ENCODE peak calls at places on chromosomes 16 and 17, in seven cellular contexts. One of them, this sample, is unnamed.

GRCh38 chr17:77242118-77242800 is 101.5 kb downstream of the SEC14L1 start:
- DNase-seq in esophagus squamous epithelium: no peak
- DNase-seq in prostate gland: no peak
- DNase-seq in heart left ventricle: no peak
- DNase-seq in body of pancreas: peak
- DNase-seq in uterus: no peak
- DNase-seq in A549: no peak
- DNase-seq in this sample: no peak

GRCh38 chr17:53012364-53012763 is 810.4 kb upstream of the KIF2B start:
- DNase-seq in prostate gland: no peak
- DNase-seq in body of pancreas: no peak
- DNase-seq in A549: no peak
- DNase-seq in heart left ventricle: no peak
- DNase-seq in esophagus squamous epithelium: no peak
- DNase-seq in uterus: no peak
- DNase-seq in this sample: no peak

GRCh38 chr16:13684819-13685218 is 235.1 kb upstream of the ERCC4 start:
- DNase-seq in body of pancreas: no peak
- DNase-seq in A549: no peak
- DNase-seq in heart left ventricle: no peak
- DNase-seq in prostate gland: no peak
- DNase-seq in uterus: no peak
- DNase-seq in esophagus squamous epithelium: no peak
- DNase-seq in this sample: no peak

GRCh38 chr16:9195301-9195700 is 103.9 kb downstream of the HAPSTR1 start:
- DNase-seq in body of pancreas: no peak
- DNase-seq in esophagus squamous epithelium: no peak
- DNase-seq in uterus: no peak
- DNase-seq in heart left ventricle: no peak
- DNase-seq in A549: no peak
- DNase-seq in prostate gland: no peak
- DNase-seq in this sample: no peak

GRCh38 chr17:79865351-79866210 is 26.3 kb upstream of the CBX4 start:
- DNase-seq in prostate gland: no peak
- DNase-seq in body of pancreas: no peak
- DNase-seq in A549: no peak
- DNase-seq in heart left ventricle: no peak
- DNase-seq in esophagus squamous epithelium: no peak
- DNase-seq in uterus: no peak
- DNase-seq in this sample: no peak

GRCh38 chr16:69150146-69150865 is 17.9 kb downstream of the UTP4 start:
- DNase-seq in esophagus squamous epithelium: no peak
- DNase-seq in prostate gland: peak
- DNase-seq in heart left ventricle: no peak
- DNase-seq in body of pancreas: peak
- DNase-seq in uterus: peak
- DNase-seq in A549: peak
- DNase-seq in this sample: peak

GRCh38 chr16:54938351-54939346 is 8.0 kb downstream of the IRX5 start:
- DNase-seq in esophagus squamous epithelium: no peak
- DNase-seq in uterus: no peak
- DNase-seq in body of pancreas: no peak
- DNase-seq in heart left ventricle: peak
- DNase-seq in prostate gland: peak
- DNase-seq in A549: no peak
- DNase-seq in this sample: no peak

GRCh38 chr17:60077672-60078519 is 825 bp downstream of the HEATR6 start:
- DNase-seq in body of pancreas: no peak
- DNase-seq in esophagus squamous epithelium: no peak
- DNase-seq in uterus: no peak
- DNase-seq in A549: no peak
- DNase-seq in prostate gland: no peak
- DNase-seq in heart left ventricle: no peak
- DNase-seq in this sample: no peak

GRCh38 chr16:31467151-31467550 is 4.8 kb upstream of the TGFB1I1 start:
- DNase-seq in prostate gland: no peak
- DNase-seq in A549: no peak
- DNase-seq in body of pancreas: no peak
- DNase-seq in uterus: no peak
- DNase-seq in esophagus squamous epithelium: no peak
- DNase-seq in heart left ventricle: no peak
- DNase-seq in this sample: no peak

GRCh38 chr16:78485188-78485898 is 385.9 kb downstream of the WWOX start:
- DNase-seq in esophagus squamous epithelium: no peak
- DNase-seq in heart left ventricle: no peak
- DNase-seq in body of pancreas: no peak
- DNase-seq in prostate gland: no peak
- DNase-seq in uterus: no peak
- DNase-seq in A549: no peak
- DNase-seq in this sample: no peak

GRCh38 chr16:51759329-51759728 is 608.3 kb upstream of the SALL1 start:
- DNase-seq in uterus: no peak
- DNase-seq in heart left ventricle: no peak
- DNase-seq in prostate gland: no peak
- DNase-seq in esophagus squamous epithelium: no peak
- DNase-seq in A549: no peak
- DNase-seq in body of pancreas: no peak
- DNase-seq in this sample: no peak

GRCh38 chr16:51759999-51760398 is 608.9 kb upstream of the SALL1 start:
- DNase-seq in uterus: no peak
- DNase-seq in esophagus squamous epithelium: no peak
- DNase-seq in prostate gland: no peak
- DNase-seq in body of pancreas: no peak
- DNase-seq in heart left ventricle: no peak
- DNase-seq in A549: no peak
- DNase-seq in this sample: no peak

GRCh38 chr16:51757921-51758479 is 606.9 kb upstream of the SALL1 start:
- DNase-seq in esophagus squamous epithelium: no peak
- DNase-seq in uterus: no peak
- DNase-seq in body of pancreas: no peak
- DNase-seq in A549: no peak
- DNase-seq in heart left ventricle: no peak
- DNase-seq in prostate gland: no peak
- DNase-seq in this sample: no peak

GRCh38 chr16:51763072-51763658 is 612.1 kb upstream of the SALL1 start:
- DNase-seq in uterus: no peak
- DNase-seq in heart left ventricle: no peak
- DNase-seq in esophagus squamous epithelium: no peak
- DNase-seq in prostate gland: no peak
- DNase-seq in body of pancreas: no peak
- DNase-seq in A549: no peak
- DNase-seq in this sample: no peak

DNA sequence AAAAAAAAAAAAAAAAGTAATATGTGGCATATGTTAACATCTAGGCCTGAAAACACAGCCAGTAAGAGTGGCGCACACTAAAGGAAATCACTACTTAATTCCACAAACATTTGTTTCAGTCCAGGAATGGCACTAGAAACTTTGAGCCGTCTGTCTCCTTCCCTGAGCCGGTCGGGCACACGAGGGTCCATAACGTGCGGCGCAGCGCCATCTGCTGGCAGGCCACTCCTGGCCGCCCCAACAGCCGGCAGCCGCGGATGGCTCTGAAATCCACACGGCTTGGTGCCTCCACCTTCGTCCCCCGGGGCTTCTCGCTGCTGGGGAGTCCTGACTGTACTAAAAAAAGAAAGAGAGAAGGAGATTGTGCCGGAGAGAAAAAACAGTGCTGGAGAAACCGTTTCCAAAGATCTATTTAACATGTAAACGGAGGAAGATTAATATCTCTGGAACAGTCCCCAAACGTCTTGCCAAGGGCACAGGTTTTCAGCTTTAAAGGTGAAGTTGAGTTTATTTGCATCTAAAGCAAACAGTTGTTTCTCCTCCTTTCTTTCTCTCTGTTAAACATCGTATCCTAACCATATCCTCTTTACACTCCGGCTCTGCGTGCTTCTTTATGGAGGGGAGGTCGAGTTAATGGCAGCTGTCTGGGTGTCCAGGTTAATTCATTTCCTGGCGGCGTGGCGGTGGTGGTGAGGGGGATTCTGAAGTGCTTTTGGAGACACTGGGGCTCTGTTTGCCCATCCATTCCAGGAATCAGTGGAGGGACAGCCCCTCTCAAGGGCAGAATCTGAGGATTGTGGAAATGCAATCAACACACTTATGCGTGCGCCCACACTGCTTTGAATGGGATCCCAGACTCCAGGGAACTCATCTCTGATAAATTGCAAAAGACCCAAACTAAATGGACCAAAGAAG is 611.3 kb upstream of the SALL1 start:
- DNase-seq in heart left ventricle: peak
- DNase-seq in body of pancreas: peak
- DNase-seq in esophagus squamous epithelium: no peak
- DNase-seq in prostate gland: peak
- DNase-seq in uterus: peak
- DNase-seq in A549: peak
- DNase-seq in this sample: peak
- TF ChIP-seq CTCF in heart left ventricle: peak
- TF ChIP-seq CTCF in body of pancreas: peak
- TF ChIP-seq CTCF in esophagus squamous epithelium: peak
- TF ChIP-seq CTCF in prostate gland: peak
- TF ChIP-seq CTCF in uterus: peak
- TF ChIP-seq CTCF in A549: peak
- TF ChIP-seq CTCF in this sample: peak

GRCh38 chr17:48597492-48597774 is 3.9 kb upstream of the HOXB5 start:
- DNase-seq in heart left ventricle: no peak
- DNase-seq in esophagus squamous epithelium: no peak
- DNase-seq in body of pancreas: no peak
- DNase-seq in A549: no peak
- DNase-seq in prostate gland: no peak
- DNase-seq in uterus: no peak
- DNase-seq in this sample: no peak

GRCh38 chr17:48596000-48596734 is 2.6 kb upstream of the HOXB5 start:
- DNase-seq in prostate gland: no peak
- DNase-seq in esophagus squamous epithelium: no peak
- DNase-seq in heart left ventricle: no peak
- DNase-seq in body of pancreas: no peak
- DNase-seq in A549: no peak
- DNase-seq in uterus: no peak
- DNase-seq in this sample: no peak

GRCh38 chr17:48595107-48595999 is 1.8 kb upstream of the HOXB5 start:
- DNase-seq in A549: no peak
- DNase-seq in body of pancreas: no peak
- DNase-seq in heart left ventricle: no peak
- DNase-seq in esophagus squamous epithelium: no peak
- DNase-seq in prostate gland: no peak
- DNase-seq in uterus: no peak
- DNase-seq in this sample: no peak

GRCh38 chr17:48597775-48598631 is 4.4 kb upstream of the HOXB5 start:
- DNase-seq in esophagus squamous epithelium: no peak
- DNase-seq in heart left ventricle: peak
- DNase-seq in body of pancreas: peak
- DNase-seq in prostate gland: no peak
- DNase-seq in A549: no peak
- DNase-seq in uterus: peak
- DNase-seq in this sample: peak

DNA sequence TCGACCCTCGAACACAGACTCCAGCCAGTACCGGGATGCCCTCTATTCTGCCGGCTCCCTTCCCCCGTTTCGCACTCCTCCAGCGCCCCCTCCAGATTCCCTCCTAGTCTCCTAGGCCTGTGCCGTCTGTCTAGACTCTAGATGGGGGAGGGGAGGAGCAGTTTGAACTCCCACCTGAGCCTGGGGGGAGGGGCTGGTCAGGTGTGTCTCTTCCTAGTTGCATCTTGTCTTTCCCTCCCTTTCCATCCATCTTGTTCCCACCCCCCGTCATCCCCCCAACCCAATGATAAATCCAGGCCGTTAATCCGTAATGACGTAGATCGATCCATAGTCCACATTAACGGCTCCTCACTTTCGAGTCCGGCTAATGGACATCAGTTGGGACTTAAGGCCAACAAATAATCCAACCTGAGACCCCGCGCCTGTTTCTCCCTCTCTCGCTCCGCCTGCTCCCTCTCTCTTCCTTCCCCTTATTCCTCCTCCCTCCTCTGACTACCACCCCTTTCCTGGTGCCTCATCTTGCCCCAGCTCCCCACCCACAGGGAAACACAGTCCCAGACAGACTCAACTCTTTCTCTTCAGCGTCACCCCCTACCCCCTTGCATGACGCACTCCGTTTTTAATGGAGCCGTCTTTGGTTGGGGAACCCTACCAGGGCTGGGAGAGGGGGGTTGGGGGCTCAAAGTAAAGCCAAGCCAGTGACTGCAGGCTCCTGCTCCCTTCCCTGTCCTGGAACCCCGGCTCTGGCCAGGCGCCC is 3.3 kb upstream of the HOXB5 start:
- DNase-seq in esophagus squamous epithelium: no peak
- DNase-seq in heart left ventricle: no peak
- DNase-seq in body of pancreas: no peak
- DNase-seq in uterus: no peak
- DNase-seq in A549: no peak
- DNase-seq in prostate gland: no peak
- DNase-seq in this sample: no peak
- TF ChIP-seq POLR2A in esophagus squamous epithelium: no peak
- TF ChIP-seq POLR2A in heart left ventricle: no peak
- TF ChIP-seq POLR2A in body of pancreas: no peak
- TF ChIP-seq POLR2A in uterus: no peak
- TF ChIP-seq POLR2A in A549: no peak
- TF ChIP-seq POLR2A in prostate gland: no peak
- TF ChIP-seq POLR2A in this sample: no peak

GRCh38 chr17:34672176-34672785 is 92.9 kb downstream of the TMEM132E start:
- DNase-seq in uterus: no peak
- DNase-seq in A549: no peak
- DNase-seq in prostate gland: no peak
- DNase-seq in body of pancreas: no peak
- DNase-seq in esophagus squamous epithelium: no peak
- DNase-seq in heart left ventricle: no peak
- DNase-seq in this sample: no peak

GRCh38 chr17:34673516-34673915 is 94.1 kb downstream of the TMEM132E start:
- DNase-seq in uterus: no peak
- DNase-seq in A549: no peak
- DNase-seq in prostate gland: no peak
- DNase-seq in heart left ventricle: no peak
- DNase-seq in body of pancreas: no peak
- DNase-seq in esophagus squamous epithelium: no peak
- DNase-seq in this sample: no peak

GRCh38 chr17:34675143-34675542 is 95.8 kb downstream of the TMEM132E start:
- DNase-seq in heart left ventricle: no peak
- DNase-seq in body of pancreas: no peak
- DNase-seq in uterus: no peak
- DNase-seq in A549: no peak
- DNase-seq in esophagus squamous epithelium: no peak
- DNase-seq in prostate gland: no peak
- DNase-seq in this sample: peak

GRCh38 chr17:34675605-34676004 is 96.2 kb downstream of the TMEM132E start:
- DNase-seq in heart left ventricle: no peak
- DNase-seq in esophagus squamous epithelium: no peak
- DNase-seq in A549: no peak
- DNase-seq in body of pancreas: no peak
- DNase-seq in prostate gland: no peak
- DNase-seq in uterus: no peak
- DNase-seq in this sample: no peak

GRCh38 chr17:34673995-34674900 is 94.9 kb downstream of the TMEM132E start:
- DNase-seq in body of pancreas: no peak
- DNase-seq in A549: no peak
- DNase-seq in esophagus squamous epithelium: no peak
- DNase-seq in prostate gland: no peak
- DNase-seq in heart left ventricle: no peak
- DNase-seq in uterus: no peak
- DNase-seq in this sample: no peak
- H3K4me3 ChIP-seq in body of pancreas: no peak
- H3K4me3 ChIP-seq in A549: no peak
- H3K4me3 ChIP-seq in esophagus squamous epithelium: no peak
- H3K4me3 ChIP-seq in prostate gland: no peak
- H3K4me3 ChIP-seq in heart left ventricle: no peak
- H3K4me3 ChIP-seq in uterus: no peak
- H3K4me3 ChIP-seq in this sample: no peak

GRCh38 chr17:9120471-9120870 is 99.2 kb downstream of the NTN1 start:
- DNase-seq in prostate gland: no peak
- DNase-seq in heart left ventricle: no peak
- DNase-seq in esophagus squamous epithelium: no peak
- DNase-seq in uterus: no peak
- DNase-seq in A549: no peak
- DNase-seq in body of pancreas: no peak
- DNase-seq in this sample: no peak
- TF ChIP-seq CTCF in prostate gland: peak
- TF ChIP-seq CTCF in heart left ventricle: peak
- TF ChIP-seq CTCF in esophagus squamous epithelium: peak
- TF ChIP-seq CTCF in uterus: no peak
- TF ChIP-seq CTCF in A549: peak
- TF ChIP-seq CTCF in body of pancreas: no peak
- TF ChIP-seq CTCF in this sample: no peak

This sample was measured in lower leg skin.